ENCODE peak calls at places on chromosomes 5 and 9, in seven cellular contexts. One of them, this sample, is unnamed.
A peak's percentile ranks its signal among the peaks of the same experiment; 100 is the strongest.

GRCh38 chr5:1998348-1998669 is 115.6 kb upstream of the IRX4 start:
- DNase-seq in central memory CD4-positive, alpha-beta T cell: no peak
- DNase-seq in cardiac septum: peak; percentile 29
- DNase-seq in HFFc6: no peak
- DNase-seq in COR-L47: no peak
- DNase-seq in posterior cingulate gyrus: no peak
- DNase-seq in MM.1S: no peak
- DNase-seq in this sample: no peak

GRCh38 chr9:19903076-19903475 is 114.2 kb upstream of the SLC24A2 start:
- DNase-seq in central memory CD4-positive, alpha-beta T cell: no peak
- DNase-seq in HFFc6: no peak
- DNase-seq in COR-L47: no peak
- DNase-seq in cardiac septum: no peak
- DNase-seq in posterior cingulate gyrus: no peak
- DNase-seq in MM.1S: no peak
- DNase-seq in this sample: no peak

GRCh38 chr9:101375546-101375945 is 9.3 kb downstream of the BAAT start:
- DNase-seq in central memory CD4-positive, alpha-beta T cell: no peak
- DNase-seq in cardiac septum: no peak
- DNase-seq in HFFc6: no peak
- DNase-seq in posterior cingulate gyrus: peak; percentile 42
- DNase-seq in MM.1S: no peak
- DNase-seq in COR-L47: no peak
- DNase-seq in this sample: no peak

GRCh38 chr5:173050791-173051190 is 5.4 kb upstream of the CREBRF start:
- DNase-seq in MM.1S: no peak
- DNase-seq in COR-L47: no peak
- DNase-seq in central memory CD4-positive, alpha-beta T cell: no peak
- DNase-seq in posterior cingulate gyrus: no peak
- DNase-seq in cardiac septum: no peak
- DNase-seq in HFFc6: peak; percentile 40
- DNase-seq in this sample: no peak

GRCh38 chr9:113543286-113544000 is 79.9 kb downstream of the RGS3 start:
- DNase-seq in HFFc6: no peak
- DNase-seq in central memory CD4-positive, alpha-beta T cell: no peak
- DNase-seq in COR-L47: no peak
- DNase-seq in MM.1S: no peak
- DNase-seq in cardiac septum: peak; percentile 74
- DNase-seq in posterior cingulate gyrus: no peak
- DNase-seq in this sample: no peak

GRCh38 chr5:111983459-111983858 is 226.5 kb upstream of the NREP start:
- DNase-seq in HFFc6: no peak
- DNase-seq in central memory CD4-positive, alpha-beta T cell: no peak
- DNase-seq in cardiac septum: no peak
- DNase-seq in posterior cingulate gyrus: no peak
- DNase-seq in MM.1S: no peak
- DNase-seq in COR-L47: no peak
- DNase-seq in this sample: no peak

GRCh38 chr9:107190031-107190935 is 92.8 kb upstream of the RAD23B start:
- DNase-seq in COR-L47: peak; percentile 73
- DNase-seq in posterior cingulate gyrus: no peak
- DNase-seq in MM.1S: no peak
- DNase-seq in HFFc6: peak; percentile 60
- DNase-seq in cardiac septum: no peak
- DNase-seq in central memory CD4-positive, alpha-beta T cell: no peak
- DNase-seq in this sample: no peak

GRCh38 chr9:87107072-87107471 is 159.8 kb upstream of the GAS1 start:
- DNase-seq in COR-L47: no peak
- DNase-seq in HFFc6: no peak
- DNase-seq in MM.1S: no peak
- DNase-seq in cardiac septum: no peak
- DNase-seq in posterior cingulate gyrus: no peak
- DNase-seq in central memory CD4-positive, alpha-beta T cell: no peak
- DNase-seq in this sample: no peak

GRCh38 chr5:88602584-88602983 is 280.4 kb downstream of the MEF2C start:
- DNase-seq in MM.1S: peak; percentile 31
- DNase-seq in central memory CD4-positive, alpha-beta T cell: no peak
- DNase-seq in HFFc6: no peak
- DNase-seq in cardiac septum: no peak
- DNase-seq in posterior cingulate gyrus: no peak
- DNase-seq in COR-L47: peak; percentile 16
- DNase-seq in this sample: no peak

GRCh38 chr5:89584339-89584956 is 701.5 kb upstream of the MEF2C start:
- DNase-seq in HFFc6: peak; percentile 26
- DNase-seq in MM.1S: no peak
- DNase-seq in posterior cingulate gyrus: no peak
- DNase-seq in central memory CD4-positive, alpha-beta T cell: no peak
- DNase-seq in cardiac septum: no peak
- DNase-seq in COR-L47: no peak
- DNase-seq in this sample: no peak

This sample was measured in GM18507.